ENCODE peak calls at places on chromosomes 1 and 21, in eight cellular contexts. I, M, Y, J, E, C, P and K are unnamed samples.

GRCh38 chr1:67135354-67135753 is 584 bp upstream of the C1orf141 start:
- DNase-seq in I (no peak), M (no peak), Y (no peak), J (no peak), E (peak; percentile 26), C (no peak), P (peak; percentile 53), K (no peak)

GRCh38 chr1:2199042-2199810 is 4.7 kb upstream of the FAAP20 start:
- DNase-seq in I (peak; percentile 71), M (peak; percentile 98), Y (peak; percentile 91), J (peak; percentile 84), E (peak; percentile 91), C (peak; percentile 88), P (peak; percentile 87), K (peak; percentile 75)

GRCh38 chr1:230068952-230069684 is 2.1 kb downstream of the GALNT2 start:
- DNase-seq in I (no peak), M (peak; percentile 31), Y (no peak), J (no peak), E (peak; percentile 19), C (no peak), P (peak; percentile 32), K (no peak)

GRCh38 chr1:7940745-7941436 is at the start of gene TNFRSF9:
- DNase-seq in I (peak; percentile 85), M (no peak), Y (no peak), J (no peak), E (peak; percentile 61), C (peak; percentile 59), P (peak; percentile 75), K (no peak)

GRCh38 chr1:225712391-225712790 is 59.5 kb upstream of the ENAH start:
- DNase-seq in I (no peak), M (no peak), Y (no peak), J (no peak), E (no peak), C (no peak), P (no peak), K (no peak)

GRCh38 chr1:29703596-29703995 is 467.3 kb downstream of the PTPRU start:
- DNase-seq in I (no peak), M (peak; percentile 72), Y (no peak), J (no peak), E (peak; percentile 50), C (peak; percentile 57), P (peak; percentile 64), K (no peak)

GRCh38 chr1:41240806-41241747 is 1.0 kb downstream of the SCMH1 start:
- DNase-seq in I (peak; percentile 25), M (peak; percentile 64), Y (peak; percentile 72), J (peak; percentile 54), E (peak; percentile 76), C (peak; percentile 55), P (peak; percentile 27), K (peak; percentile 22)

GRCh38 chr1:41343790-41344679 is 17.2 kb upstream of the FOXO6 start:
- DNase-seq in I (no peak), M (no peak), Y (peak; percentile 22), J (peak; percentile 45), E (no peak), C (no peak), P (peak; percentile 39), K (no peak)

GRCh38 chr1:56295949-56296929 is 283.1 kb downstream of the PLPP3 start:
- DNase-seq in I (no peak), M (no peak), Y (no peak), J (no peak), E (no peak), C (no peak), P (no peak), K (no peak)

GRCh38 chr1:218967836-218968235 is 205.8 kb upstream of the LYPLAL1 start:
- DNase-seq in I (no peak), M (no peak), Y (no peak), J (no peak), E (no peak), C (peak; percentile 63), P (peak; percentile 30), K (no peak)

GRCh38 chr1:177164380-177165068 is at the start of gene ASTN1:
- DNase-seq in I (no peak), M (no peak), Y (no peak), J (no peak), E (no peak), C (no peak), P (no peak), K (no peak)

GRCh38 chr1:210558302-210558701 is 229.6 kb downstream of the HHAT start:
- DNase-seq in I (no peak), M (no peak), Y (peak; percentile 69), J (no peak), E (peak; percentile 40), C (no peak), P (no peak), K (no peak)

GRCh38 chr1:109493805-109494539 is at the start of gene CYB561D1:
- DNase-seq in I (peak; percentile 85), M (peak; percentile 88), Y (peak; percentile 93), J (peak; percentile 85), E (peak; percentile 93), C (peak; percentile 84), P (peak; percentile 84), K (peak; percentile 93)

GRCh38 chr1:101438359-101438758 is 201.5 kb downstream of the S1PR1 start:
- DNase-seq in I (no peak), M (no peak), Y (no peak), J (no peak), E (peak; percentile 11), C (peak; percentile 10), P (peak; percentile 33), K (no peak)

GRCh38 chr1:87134625-87135024 is 194.1 kb upstream of the LMO4 start:
- DNase-seq in I (no peak), M (no peak), Y (no peak), J (no peak), E (no peak), C (no peak), P (no peak), K (no peak)

GRCh38 chr1:33162141-33162540 is 19.7 kb downstream of the TRIM62 start:
- DNase-seq in I (no peak), M (no peak), Y (no peak), J (no peak), E (no peak), C (no peak), P (no peak), K (no peak)

GRCh38 chr1:110787328-110788071 is 85.4 kb upstream of the CD53 start:
- DNase-seq in I (no peak), M (no peak), Y (no peak), J (no peak), E (no peak), C (no peak), P (no peak), K (peak; percentile 70)

GRCh38 chr1:3353901-3354300 is 100.6 kb upstream of the ARHGEF16 start:
- DNase-seq in I (no peak), M (no peak), Y (no peak), J (no peak), E (no peak), C (no peak), P (no peak), K (no peak)

GRCh38 chr1:222369991-222370910 is 177.7 kb downstream of the HHIPL2 start:
- DNase-seq in I (no peak), M (no peak), Y (no peak), J (no peak), E (peak; percentile 26), C (no peak), P (peak; percentile 74), K (no peak)

GRCh38 chr1:238960071-238960470 is 426.3 kb upstream of the CHRM3 start:
- DNase-seq in I (no peak), M (no peak), Y (no peak), J (no peak), E (no peak), C (no peak), P (peak; percentile 88), K (no peak)

GRCh38 chr1:58047265-58047858 is 499.2 kb downstream of the OMA1 start:
- DNase-seq in I (no peak), M (peak; percentile 38), Y (no peak), J (no peak), E (peak; percentile 45), C (peak; percentile 3), P (peak; percentile 34), K (no peak)

GRCh38 chr1:37033355-37034291 is 692 bp downstream of the GRIK3 start:
- DNase-seq in I (no peak), M (no peak), Y (no peak), J (no peak), E (peak; percentile 22), C (no peak), P (no peak), K (no peak)

GRCh38 chr1:79896136-79896535 is 889.6 kb upstream of the ADGRL4 start:
- DNase-seq in I (no peak), M (no peak), Y (no peak), J (no peak), E (no peak), C (no peak), P (no peak), K (no peak)

GRCh38 chr21:16535100-16535418 is 805.3 kb downstream of the USP25 start:
- DNase-seq in I (no peak), M (no peak), Y (peak; percentile 86), J (peak; percentile 68), E (no peak), C (peak; percentile 30), P (peak; percentile 82), K (no peak)